ENCODE peak calls at places on chromosomes 13 and 19, in four cellular contexts. W is cerebellar cortex, V is HS-5, A is GM03348. J is an unnamed sample.

GRCh38 chr13:20161275-20161950 is 561 bp upstream of the GJA3 start:
- DNase-seq in W (no peak), V (no peak), A (peak), J (no peak)

GRCh38 chr13:44921931-44922758 is 67.1 kb downstream of the NUFIP1 start:
- DNase-seq in W (no peak), V (peak), A (peak), J (peak)

GRCh38 chr13:75418186-75418843 is 63.7 kb downstream of the TBC1D4 start:
- DNase-seq in W (peak), V (no peak), A (no peak), J (no peak)

GRCh38 chr13:72726721-72727416 is 560 bp downstream of the MZT1 start:
- DNase-seq in W (peak), V (no peak), A (peak), J (peak)

GRCh38 chr13:76157926-76158325 is 521.8 kb downstream of the LMO7 start:
- DNase-seq in W (no peak), V (no peak), A (no peak), J (no peak)

GRCh38 chr13:60148918-60149317 is 14.8 kb downstream of the DIAPH3 start:
- DNase-seq in W (no peak), V (no peak), A (no peak), J (no peak)

GRCh38 chr19:43668406-43669158 is 1.4 kb downstream of the PLAUR start:
- DNase-seq in W (peak), V (peak), A (peak), J (peak)

GRCh38 chr13:101690871-101691270 is 238.4 kb downstream of the ITGBL1 start:
- DNase-seq in W (peak), V (no peak), A (no peak), J (no peak)

GRCh38 chr19:53908933-53909415 is at the start of gene CACNG7:
- DNase-seq in W (peak), V (no peak), A (peak), J (no peak)

J was measured in ureter.